ENCODE peak calls at places on chromosome 1, in six cellular contexts. W, Z, Q, J, P and G are unnamed samples.

GRCh38 chr1:43293896-43294760 is 6.7 kb upstream of the TIE1 start:
- DNase-seq in W (peak), Z (no peak), Q (peak), J (peak), P (peak), G (no peak)

GRCh38 chr1:110272045-110272444 is 61.9 kb downstream of the KCNC4 start:
- DNase-seq in W (no peak), Z (no peak), Q (no peak), J (no peak), P (no peak), G (no peak)

GRCh38 chr1:54995835-54996234 is 2.9 kb upstream of the BSND start:
- DNase-seq in W (no peak), Z (no peak), Q (no peak), J (no peak), P (no peak), G (no peak)

GRCh38 chr1:2472561-2473166 is 3.4 kb upstream of the PLCH2 start:
- DNase-seq in W (no peak), Z (no peak), Q (no peak), J (no peak), P (no peak), G (no peak)

GRCh38 chr1:36824390-36824861 is 209.9 kb downstream of the GRIK3 start:
- DNase-seq in W (no peak), Z (no peak), Q (no peak), J (no peak), P (no peak), G (no peak)

GRCh38 chr1:208029381-208030319 is 118.7 kb upstream of the CD34 start:
- DNase-seq in W (no peak), Z (no peak), Q (no peak), J (no peak), P (peak), G (no peak)

GRCh38 chr1:199460933-199461332 is 566.6 kb upstream of the NR5A2 start:
- DNase-seq in W (no peak), Z (no peak), Q (no peak), J (no peak), P (peak), G (no peak)

GRCh38 chr1:53071167-53071865 is 9.3 kb downstream of the PODN start:
- DNase-seq in W (no peak), Z (peak), Q (peak), J (no peak), P (no peak), G (no peak)

GRCh38 chr1:244874974-244875579 is 10.7 kb upstream of the HNRNPU start:
- DNase-seq in W (no peak), Z (no peak), Q (no peak), J (no peak), P (no peak), G (no peak)

GRCh38 chr1:58727363-58727762 is 27.5 kb upstream of the MYSM1 start:
- DNase-seq in W (peak), Z (no peak), Q (no peak), J (peak), P (peak), G (no peak)

GRCh38 chr1:184212649-184213314 is 161.3 kb downstream of the TSEN15 start:
- DNase-seq in W (peak), Z (no peak), Q (no peak), J (peak), P (peak), G (no peak)

GRCh38 chr1:228190182-228190581 is 17.7 kb upstream of the OBSCN start:
- DNase-seq in W (no peak), Z (no peak), Q (no peak), J (no peak), P (no peak), G (no peak)

GRCh38 chr1:40479156-40479555 is 2.1 kb downstream of the ZFP69 start:
- DNase-seq in W (no peak), Z (no peak), Q (no peak), J (no peak), P (no peak), G (no peak)

DNA sequence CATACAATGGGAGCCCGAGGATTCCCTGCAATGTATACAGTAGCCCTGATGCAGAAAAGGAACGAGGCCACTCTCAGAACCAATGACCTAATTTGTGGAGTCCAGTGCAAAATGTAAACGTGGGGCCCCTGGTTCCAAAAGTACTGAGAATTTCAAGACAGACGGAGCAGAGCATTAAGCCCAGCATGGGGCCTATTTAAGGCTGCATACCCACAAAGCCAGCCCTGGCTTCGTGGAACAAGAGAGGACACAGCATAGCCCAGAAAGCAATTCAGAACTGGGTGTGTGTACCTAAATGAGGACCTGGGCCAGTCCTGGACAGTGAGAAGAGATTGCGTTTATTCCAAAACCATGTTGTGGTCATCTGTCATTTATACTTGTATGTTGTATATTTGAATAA is 55.2 kb downstream of the MT1HL1 start:
- DNase-seq in W (no peak), Z (no peak), Q (no peak), J (no peak), P (no peak), G (no peak)
- TF ChIP-seq CTCF in W (no peak), Z (no peak), Q (no peak), J (no peak), P (no peak), G (no peak)

GRCh38 chr1:194102607-194103006 is 916.2 kb upstream of the B3GALT2 start:
- DNase-seq in W (no peak), Z (peak), Q (no peak), J (no peak), P (no peak), G (no peak)
- TF ChIP-seq CTCF in W (no peak), Z (no peak), Q (peak), J (no peak), P (no peak), G (no peak)

DNA sequence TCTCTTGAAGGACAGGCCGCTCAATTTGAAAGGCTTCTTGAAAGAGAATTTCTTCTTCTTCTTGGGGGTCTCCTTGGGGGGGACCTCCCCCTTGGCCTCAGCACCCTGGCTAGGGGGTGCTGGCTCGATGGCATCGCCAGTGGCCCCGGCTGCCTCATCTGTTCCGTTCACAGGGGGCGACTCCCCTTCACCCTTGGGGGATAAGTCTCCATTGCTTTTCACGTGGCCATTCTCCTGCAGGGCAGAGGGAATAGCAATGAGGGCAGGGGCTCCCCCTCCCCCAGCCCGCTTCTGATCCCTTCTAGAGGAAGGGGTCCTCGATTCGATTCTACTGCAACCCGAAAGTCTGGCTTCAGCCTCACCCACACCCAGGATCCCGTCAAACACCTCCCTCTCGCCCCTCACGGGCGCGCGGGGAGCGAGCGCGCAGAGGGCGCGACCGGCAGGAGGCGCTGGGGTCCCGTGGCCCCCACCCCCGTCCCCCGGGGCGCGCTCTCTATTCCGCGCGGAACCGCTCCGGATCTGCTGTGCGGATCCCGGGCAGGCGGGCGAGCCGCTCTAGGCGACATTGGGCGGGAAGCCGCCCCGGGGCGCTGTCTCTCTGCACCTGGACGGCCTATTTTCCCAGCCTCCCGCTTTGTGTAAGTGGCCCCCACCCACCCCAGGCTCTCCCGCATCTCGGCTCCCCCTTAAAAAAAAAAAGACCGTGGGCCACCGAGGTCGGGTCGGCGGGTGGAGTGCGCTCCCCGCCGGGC is 992 bp downstream of the MARCKSL1 start:
- DNase-seq in W (no peak), Z (peak), Q (peak), J (peak), P (peak), G (peak)
- TF ChIP-seq CTCF in W (peak), Z (peak), Q (peak), J (peak), P (peak), G (peak)

GRCh38 chr1:192766876-192767275 is 42.0 kb upstream of the RGS2 start:
- DNase-seq in W (no peak), Z (no peak), Q (no peak), J (no peak), P (no peak), G (no peak)
- TF ChIP-seq CTCF in W (no peak), Z (no peak), Q (no peak), J (no peak), P (no peak), G (no peak)

GRCh38 chr1:39376656-39377055 is 114.8 kb upstream of the BMP8A start:
- DNase-seq in W (no peak), Z (no peak), Q (no peak), J (no peak), P (no peak), G (no peak)

GRCh38 chr1:39381839-39382238 is 109.6 kb upstream of the BMP8A start:
- DNase-seq in W (no peak), Z (peak), Q (no peak), J (no peak), P (peak), G (no peak)

GRCh38 chr1:39379187-39379586 is 112.2 kb upstream of the BMP8A start:
- DNase-seq in W (no peak), Z (no peak), Q (no peak), J (no peak), P (no peak), G (no peak)

GRCh38 chr1:39380036-39380435 is 111.4 kb upstream of the BMP8A start:
- DNase-seq in W (no peak), Z (no peak), Q (no peak), J (no peak), P (no peak), G (no peak)

DNA sequence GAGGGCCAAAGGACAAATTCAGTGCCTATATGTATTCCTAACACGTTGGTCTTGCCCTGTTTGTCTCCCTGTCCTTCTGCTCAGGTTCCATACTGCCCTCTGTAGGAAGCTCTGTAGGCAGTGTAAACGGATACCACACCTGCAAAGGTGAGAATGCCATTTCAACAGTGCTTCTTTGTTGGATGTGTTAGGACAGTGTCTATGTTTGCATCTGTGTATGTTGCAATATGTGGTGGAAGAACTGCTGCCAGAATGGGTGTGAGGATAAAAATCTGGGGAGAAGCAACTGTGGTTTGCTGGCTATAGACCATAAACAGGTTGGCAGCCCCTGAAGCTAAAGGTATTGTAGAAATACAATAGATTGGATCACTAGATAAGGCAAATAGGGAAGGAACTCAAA is 113.1 kb upstream of the BMP8A start:
- DNase-seq in W (peak), Z (no peak), Q (no peak), J (peak), P (no peak), G (no peak)
- TF ChIP-seq CTCF in W (peak), Z (peak), Q (no peak), J (peak), P (peak), G (no peak)

GRCh38 chr1:201944639-201945038 is 1.7 kb downstream of the LMOD1 start:
- DNase-seq in W (no peak), Z (no peak), Q (no peak), J (no peak), P (no peak), G (no peak)

GRCh38 chr1:201945863-201946223 is 505 bp downstream of the LMOD1 start:
- DNase-seq in W (no peak), Z (no peak), Q (no peak), J (no peak), P (no peak), G (no peak)

GRCh38 chr1:201944002-201944401 is 2.3 kb downstream of the LMOD1 start:
- DNase-seq in W (no peak), Z (no peak), Q (no peak), J (no peak), P (no peak), G (no peak)

GRCh38 chr1:201946224-201946908 is at the start of gene LMOD1:
- DNase-seq in W (peak), Z (peak), Q (peak), J (no peak), P (peak), G (peak)

DNA sequence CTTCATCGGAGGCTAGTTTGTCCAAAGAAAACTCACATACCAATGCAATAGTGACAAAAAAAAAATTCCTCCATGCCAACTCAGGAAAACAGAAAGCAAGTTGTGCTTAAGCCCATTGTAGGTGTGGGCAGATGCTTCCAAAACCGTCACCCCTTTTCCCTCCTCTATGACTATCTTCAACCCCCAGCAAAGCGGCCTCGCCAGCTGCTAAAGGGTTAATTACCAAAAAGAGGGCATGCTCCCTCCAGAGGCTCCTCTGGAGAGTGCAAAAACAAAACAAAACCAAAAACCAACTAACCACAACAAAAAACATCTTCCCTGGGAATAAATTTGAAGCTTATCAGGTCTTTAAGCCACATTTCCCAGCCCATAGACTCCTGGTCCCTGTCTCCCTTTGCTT is 1.2 kb downstream of the LMOD1 start:
- DNase-seq in W (no peak), Z (no peak), Q (no peak), J (no peak), P (no peak), G (no peak)
- TF ChIP-seq CTCF in W (peak), Z (no peak), Q (no peak), J (no peak), P (peak), G (no peak)

GRCh38 chr1:178724734-178725602 is at the start of gene RALGPS2:
- DNase-seq in W (peak), Z (peak), Q (peak), J (peak), P (peak), G (peak)
- TF ChIP-seq CTCF in W (no peak), Z (no peak), Q (no peak), J (no peak), P (no peak), G (no peak)

DNA sequence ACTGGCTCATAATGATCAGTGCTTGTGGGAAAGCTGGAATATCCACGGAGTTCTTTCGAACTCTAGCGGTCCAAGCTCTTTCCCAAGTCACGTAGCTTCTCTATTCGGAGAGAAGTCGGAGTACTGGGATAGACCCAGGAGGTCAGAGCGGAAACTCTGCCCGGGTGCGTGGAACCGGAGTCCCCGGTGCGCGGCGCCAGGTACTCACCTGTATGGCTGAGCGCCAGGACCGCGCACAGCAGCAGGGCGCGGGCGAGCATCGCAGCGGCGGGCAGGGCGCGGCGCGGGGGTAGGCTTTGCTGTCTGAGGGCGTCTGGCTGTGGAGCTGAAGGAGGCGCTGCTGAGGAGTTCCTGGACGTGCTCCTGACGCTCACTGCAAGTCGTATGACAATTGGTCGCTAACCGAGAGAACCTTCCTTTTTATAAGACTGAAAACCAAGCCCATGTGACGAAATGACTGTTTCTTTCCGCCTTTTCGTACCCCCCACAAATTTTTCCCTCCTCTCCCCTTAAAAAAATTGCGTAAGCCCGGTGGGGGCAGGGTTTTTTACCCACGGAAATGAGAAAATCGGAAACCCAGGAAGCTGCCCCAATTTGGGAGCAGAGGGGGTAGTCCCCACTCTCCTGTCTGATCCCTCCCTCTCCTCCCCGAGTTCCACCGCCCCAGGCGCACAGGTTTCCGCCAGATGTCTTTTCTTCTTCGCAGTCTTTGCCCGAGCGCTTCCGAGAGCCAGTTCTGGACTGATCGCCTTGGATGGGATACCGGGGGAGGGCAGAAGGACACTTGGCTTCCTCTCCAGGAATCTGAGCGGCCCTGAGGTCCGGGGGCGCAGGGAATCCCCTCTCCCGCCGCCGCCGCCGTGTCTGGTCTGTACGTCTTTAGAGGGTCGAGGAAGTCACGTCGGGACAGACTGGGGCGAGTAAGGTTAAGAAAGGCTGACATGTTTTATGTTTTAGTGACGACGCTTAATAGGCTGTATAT is at the start of gene PTGS2:
- DNase-seq in W (peak), Z (peak), Q (peak), J (peak), P (peak), G (peak)
- TF ChIP-seq CTCF in W (peak), Z (peak), Q (peak), J (peak), P (peak), G (no peak)

DNA sequence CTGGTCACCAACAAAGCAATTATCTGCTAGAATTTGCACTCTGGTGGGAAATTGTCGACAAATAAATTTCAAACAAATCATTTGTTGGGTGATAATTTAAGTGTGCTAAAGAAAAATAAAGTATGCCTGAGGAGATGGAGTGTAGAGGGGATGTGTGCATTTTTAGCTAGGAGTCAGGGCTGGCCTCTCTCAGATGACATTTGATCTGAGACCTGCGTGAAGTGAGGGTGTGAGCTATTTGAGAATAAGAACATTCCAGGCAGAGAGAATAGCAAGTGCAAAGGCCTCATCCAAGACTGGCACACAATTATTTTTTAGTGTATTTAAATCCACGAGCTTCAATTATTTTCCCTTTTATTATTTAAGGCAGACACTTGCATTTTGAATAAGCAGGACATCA is 19.7 kb upstream of the S1PR1 start:
- DNase-seq in W (no peak), Z (no peak), Q (no peak), J (no peak), P (no peak), G (no peak)
- TF ChIP-seq CTCF in W (no peak), Z (no peak), Q (no peak), J (no peak), P (no peak), G (no peak)